ENCODE peak calls at places on chromosome 5, in five cellular contexts. X is A549, V is IMR-90, H is stomach, A is transverse colon. W is an unnamed sample.

GRCh38 chr5:137320056-137321045 is 178.8 kb downstream of the SPOCK1 start:
- DNase-seq in X (peak; percentile 64), V (peak; percentile 51), H (peak; percentile 29), A (no peak), W (peak; percentile 19)

GRCh38 chr5:124264499-124264898 is 481.9 kb downstream of the ZNF608 start:
- DNase-seq in X (no peak), H (no peak), V (peak; percentile 16), A (no peak), W (no peak)

GRCh38 chr5:136014049-136014516 is 14.7 kb upstream of the TGFBI start:
- DNase-seq in H (no peak), X (no peak), V (no peak), A (no peak), W (no peak)

GRCh38 chr5:179371123-179371515 is 25.9 kb upstream of the ADAMTS2 start:
- DNase-seq in X (no peak), V (no peak), A (no peak), H (no peak), W (no peak)

GRCh38 chr5:15690611-15691010 is 190.6 kb downstream of the FBXL7 start:
- DNase-seq in A (no peak), H (no peak), X (no peak), V (peak; percentile 64), W (no peak)

GRCh38 chr5:10775646-10776045 is 14.6 kb upstream of the DAP start:
- DNase-seq in V (no peak), X (no peak), H (no peak), A (no peak), W (no peak)

GRCh38 chr5:66596791-66597757 is 881 bp downstream of the MAST4 start:
- DNase-seq in V (no peak), A (peak; percentile 19), X (peak; percentile 6), H (peak; percentile 37), W (peak; percentile 40)

GRCh38 chr5:40653221-40654022 is 26.3 kb upstream of the PTGER4 start:
- DNase-seq in H (no peak), A (no peak), V (no peak), X (no peak), W (no peak)

GRCh38 chr5:180591249-180591887 is at the start of gene SCGB3A1:
- DNase-seq in X (no peak), A (no peak), H (no peak), V (no peak), W (no peak)

GRCh38 chr5:149143470-149143869 is 2.2 kb downstream of the ABLIM3 start:
- DNase-seq in H (no peak), A (no peak), X (no peak), V (peak; percentile 81), W (peak; percentile 49)

GRCh38 chr5:138585228-138585627 is 10.0 kb upstream of the HSPA9 start:
- DNase-seq in H (no peak), V (no peak), X (no peak), A (no peak), W (no peak)

GRCh38 chr5:87097664-87098063 is 170.0 kb upstream of the RASA1 start:
- DNase-seq in V (no peak), H (no peak), X (no peak), A (no peak), W (no peak)

GRCh38 chr5:31585519-31586270 is 53.2 kb upstream of the PDZD2 start:
- DNase-seq in A (no peak), H (no peak), V (peak; percentile 49), X (no peak), W (no peak)

GRCh38 chr5:146560205-146560812 is 44.3 kb upstream of the GPR151 start:
- DNase-seq in V (peak; percentile 5), A (no peak), X (no peak), H (no peak), W (no peak)

GRCh38 chr5:150263801-150264621 is 25.6 kb downstream of the CAMK2A start:
- DNase-seq in A (no peak), X (peak; percentile 81), H (peak; percentile 72), V (peak; percentile 90), W (peak; percentile 63)

GRCh38 chr5:5145651-5146529 is 5.8 kb downstream of the ADAMTS16 start:
- DNase-seq in A (no peak), X (no peak), V (peak; percentile 33), H (no peak), W (no peak)

GRCh38 chr5:102830241-102830640 is 75.1 kb downstream of the PAM start:
- DNase-seq in H (no peak), A (no peak), X (no peak), V (no peak), W (no peak)

GRCh38 chr5:119353686-119354366 is 2.0 kb upstream of the TNFAIP8 start:
- DNase-seq in X (no peak), H (no peak), V (no peak), A (no peak), W (no peak)

GRCh38 chr5:180332051-180332517 is 21.1 kb downstream of the GFPT2 start:
- DNase-seq in A (no peak), H (no peak), X (peak; percentile 76), V (no peak), W (no peak)

GRCh38 chr5:78647838-78648358 is 674 bp downstream of the LHFPL2 start:
- DNase-seq in A (peak; percentile 62), V (peak; percentile 54), X (peak; percentile 19), H (peak; percentile 60), W (peak; percentile 71)

GRCh38 chr5:150068472-150068871 is 17.9 kb downstream of the CSF1R start:
- DNase-seq in H (peak; percentile 49), V (no peak), A (no peak), X (no peak), W (no peak)

GRCh38 chr5:143896471-143896870 is 84.5 kb downstream of the HMHB1 start:
- DNase-seq in X (no peak), H (no peak), A (no peak), V (peak; percentile 48), W (no peak)

GRCh38 chr5:135823799-135824366 is 10.6 kb upstream of the SLC25A48 start:
- DNase-seq in V (no peak), X (no peak), A (no peak), H (no peak), W (no peak)

GRCh38 chr5:52738095-52738506 is 49.6 kb upstream of the ITGA1 start:
- DNase-seq in A (no peak), X (no peak), V (peak; percentile 71), H (no peak), W (no peak)

GRCh38 chr5:73451218-73452130 is 2.9 kb upstream of the FOXD1 start:
- DNase-seq in A (peak; percentile 71), H (peak; percentile 69), X (no peak), V (peak; percentile 59), W (peak; percentile 23)

GRCh38 chr5:160938532-160938931 is 86.5 kb upstream of the ATP10B start:
- DNase-seq in V (no peak), A (peak; percentile 74), H (peak; percentile 68), X (no peak), W (peak; percentile 34)

GRCh38 chr5:152221721-152222629 is 183.1 kb downstream of the NMUR2 start:
- DNase-seq in X (no peak), V (no peak), A (no peak), H (no peak), W (no peak)

GRCh38 chr5:1409386-1410110 is 35.7 kb downstream of the SLC6A3 start:
- DNase-seq in H (no peak), A (no peak), V (peak; percentile 13), X (no peak), W (no peak)

GRCh38 chr5:68839019-68839552 is 254.7 kb upstream of the SLC30A5 start:
- DNase-seq in V (no peak), H (no peak), A (no peak), X (no peak), W (no peak)

GRCh38 chr5:134138416-134139376 is 24.2 kb downstream of the TCF7 start:
- DNase-seq in A (no peak), V (peak; percentile 69), H (peak; percentile 22), X (no peak), W (peak; percentile 6)

GRCh38 chr5:74638776-74639537 is 1.6 kb downstream of the ENC1 start:
- DNase-seq in H (no peak), V (peak; percentile 61), X (no peak), A (no peak), W (no peak)
- H3K4me3 ChIP-seq in H (peak overlapping the region; percentile 70), V (peak overlapping the region; percentile 95), X (peak overlapping the region; percentile 90), A (peak overlapping the region; percentile 74), W (peak overlapping the region; percentile 72)

GRCh38 chr5:132428147-132428482 is 58.6 kb downstream of the SLC22A5 start:
- DNase-seq in A (no peak), V (no peak), H (no peak), X (no peak), W (no peak)

GRCh38 chr5:132428811-132429440 is 59.4 kb downstream of the SLC22A5 start:
- DNase-seq in A (no peak), X (no peak), H (no peak), V (peak; percentile 87), W (no peak)

GRCh38 chr5:132426525-132427138 is 57.1 kb downstream of the SLC22A5 start:
- DNase-seq in X (peak; percentile 65), A (peak; percentile 86), V (peak; percentile 97), H (peak; percentile 81), W (peak; percentile 71)

GRCh38 chr5:132425975-132426524 is 56.5 kb downstream of the SLC22A5 start:
- DNase-seq in A (no peak), X (no peak), H (no peak), V (no peak), W (no peak)

DNA sequence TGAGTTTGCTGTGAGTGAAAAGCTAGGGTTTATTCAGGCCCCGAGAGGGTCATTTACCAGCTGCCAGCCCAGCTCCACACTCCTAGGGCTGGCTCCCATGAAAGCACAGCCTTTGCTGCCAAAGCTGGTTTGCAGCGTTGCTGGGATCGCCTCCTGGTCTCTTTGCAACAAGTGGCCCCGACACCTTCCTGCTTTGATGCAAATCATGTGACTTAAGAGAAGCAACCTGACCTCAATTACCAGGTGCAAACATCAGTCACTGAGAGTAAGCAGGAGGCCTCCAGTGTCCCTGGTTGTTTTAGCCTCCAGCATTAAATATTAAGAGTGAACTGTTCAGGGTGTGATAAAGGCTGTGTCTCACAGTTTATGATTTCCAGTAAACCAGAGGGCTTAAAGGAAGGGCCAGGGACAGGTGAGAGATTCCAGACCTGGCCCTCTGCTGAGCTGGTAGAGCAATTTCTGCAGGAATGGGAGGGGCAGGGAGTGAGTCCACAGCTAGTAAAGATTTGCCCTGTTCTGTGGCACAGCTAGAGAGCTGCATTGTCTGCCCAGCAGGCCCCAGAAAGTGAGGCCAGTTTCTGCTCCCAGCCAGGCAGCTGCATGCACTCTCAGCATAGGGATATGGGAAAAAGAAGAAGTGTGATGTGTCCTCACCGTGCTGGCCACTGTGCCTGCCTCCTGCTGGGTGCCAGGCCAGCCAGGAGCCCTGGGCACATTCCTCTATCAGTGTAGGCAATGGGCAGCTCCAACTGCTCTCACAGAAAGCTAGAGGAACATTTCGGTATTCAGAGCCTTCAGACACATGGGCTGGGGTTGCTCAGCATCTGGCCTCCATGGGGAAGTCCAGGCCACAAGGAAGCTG is 58.0 kb downstream of the SLC22A5 start:
- DNase-seq in A (peak; percentile 80), V (no peak), H (peak; percentile 66), X (no peak), W (no peak)
- TF ChIP-seq POLR2A in A (peak; percentile 49), V (no peak), H (no peak), X (no peak), W (no peak)

DNA sequence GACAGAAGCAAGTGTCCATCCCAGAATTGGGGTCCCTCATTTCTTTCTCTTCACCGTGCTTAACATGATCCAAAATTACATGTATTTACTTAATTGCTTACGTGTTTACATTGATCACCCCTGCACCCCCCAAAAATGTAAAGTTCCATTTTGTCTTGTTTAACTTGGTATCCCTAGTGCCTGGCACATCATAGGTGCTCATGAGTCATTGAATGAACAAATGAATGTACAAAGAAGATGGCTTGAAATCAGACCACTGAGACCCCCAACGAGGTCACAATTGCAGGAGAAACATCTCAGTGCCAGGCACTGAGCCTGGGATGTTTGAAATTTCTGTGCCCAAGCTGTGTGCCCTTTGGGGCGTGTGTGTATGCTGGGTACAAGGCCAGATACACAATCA is 45.2 kb upstream of the NDFIP1 start:
- DNase-seq in X (no peak), V (no peak), H (no peak), A (no peak), W (no peak)
- H3K4me3 ChIP-seq in X (no peak overlapping the region), V (no peak overlapping the region), H (no peak overlapping the region), A (no peak overlapping the region), W (no peak overlapping the region)

GRCh38 chr5:177364159-177364962 is 6.6 kb downstream of the RGS14 start:
- DNase-seq in V (no peak), H (no peak), A (no peak), X (no peak), W (no peak)
- TF ChIP-seq POLR2A in V (no peak), H (no peak), A (no peak), X (no peak), W (no peak)

W was measured in uterus.